ENCODE peak calls at places on chromosome 5, in eight cellular contexts. U, Q, V, A, L, D, Y and O are unnamed samples.

GRCh38 chr5:82917584-82917983 is 159.6 kb downstream of the TMEM167A start:
- DNase-seq in A (no peak), L (no peak), D (no peak), V (no peak), U (no peak), Y (no peak), Q (no peak), O (no peak)

GRCh38 chr5:172434246-172434645 is 20.1 kb downstream of the SH3PXD2B start:
- DNase-seq in D (no peak), Q (no peak), U (no peak), L (no peak), A (no peak), Y (no peak), V (no peak), O (no peak)

GRCh38 chr5:173689713-173690360 is 73.4 kb upstream of the BOD1 start:
- DNase-seq in V (no peak), L (no peak), A (peak; percentile 26), Y (peak; percentile 16), D (no peak), Q (no peak), U (no peak), O (no peak)

GRCh38 chr5:14741721-14742426 is 77.4 kb downstream of the OTULIN start:
- DNase-seq in L (no peak), A (no peak), Q (no peak), V (no peak), U (no peak), Y (no peak), D (no peak), O (no peak)

GRCh38 chr5:10530601-10531320 is 33.1 kb upstream of the ANKRD33B start:
- DNase-seq in U (no peak), Q (no peak), A (no peak), V (no peak), Y (no peak), D (no peak), L (no peak), O (no peak)

GRCh38 chr5:148972958-148973357 is 89.9 kb downstream of the SH3TC2 start:
- DNase-seq in V (no peak), Q (no peak), D (peak; percentile 50), Y (peak; percentile 83), A (peak; percentile 62), U (peak; percentile 56), L (peak; percentile 54), O (peak; percentile 87)

GRCh38 chr5:132055441-132055807 is 5.0 kb upstream of the IL3 start:
- DNase-seq in A (no peak), Q (no peak), D (no peak), Y (no peak), L (no peak), U (no peak), V (no peak), O (no peak)

GRCh38 chr5:74017112-74017511 is 391.1 kb downstream of the ARHGEF28 start:
- DNase-seq in D (no peak), V (no peak), U (no peak), Q (no peak), Y (no peak), L (peak; percentile 94), A (no peak), O (no peak)

GRCh38 chr5:157864067-157864466 is 5.1 kb upstream of the CLINT1 start:
- DNase-seq in Y (no peak), L (no peak), D (no peak), Q (peak; percentile 33), U (no peak), V (no peak), A (no peak), O (no peak)

GRCh38 chr5:108636135-108636888 is 111.4 kb upstream of the FER start:
- DNase-seq in A (no peak), D (no peak), Q (no peak), L (no peak), Y (no peak), U (no peak), V (no peak), O (no peak)
- H3K4me3 ChIP-seq in A (no peak overlapping the region), D (no peak overlapping the region), Q (no peak overlapping the region), L (no peak overlapping the region), Y (no peak overlapping the region), U (no peak overlapping the region), V (no peak overlapping the region), O (no peak overlapping the region)

GRCh38 chr5:11590475-11590874 is 313.8 kb downstream of the CTNND2 start:
- DNase-seq in Q (no peak), V (no peak), L (no peak), U (no peak), D (no peak), A (no peak), Y (no peak), O (no peak)
- TF ChIP-seq CTCF in Q (no peak), V (no peak), L (no peak), U (no peak), D (no peak), A (no peak), Y (no peak), O (no peak)

DNA sequence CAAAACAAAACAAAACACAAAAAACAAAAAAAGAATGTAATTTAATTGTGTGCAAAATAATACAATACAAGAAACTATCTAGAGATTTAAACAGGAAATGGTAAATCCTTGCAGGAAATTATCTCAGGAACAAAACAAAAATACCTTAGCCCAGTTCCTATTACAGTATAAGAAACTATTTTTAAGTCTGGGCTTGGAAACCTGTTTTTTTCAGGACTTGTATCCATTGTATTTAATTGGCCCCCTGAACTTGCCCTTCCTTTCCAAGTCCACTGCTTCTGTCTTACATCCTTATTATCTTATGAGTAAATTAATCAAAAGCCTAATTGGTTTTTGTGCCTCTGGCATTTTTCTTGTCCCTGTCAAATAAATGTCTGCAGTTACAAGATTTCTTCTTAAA is 48.5 kb downstream of the ST8SIA4 start:
- DNase-seq in A (no peak), Q (no peak), V (no peak), Y (peak; percentile 2), D (no peak), L (no peak), U (no peak), O (no peak)
- H3K4me3 ChIP-seq in A (no peak overlapping the region), Q (no peak overlapping the region), V (no peak overlapping the region), Y (no peak overlapping the region), D (no peak overlapping the region), L (no peak overlapping the region), U (no peak overlapping the region), O (no peak overlapping the region)

DNA sequence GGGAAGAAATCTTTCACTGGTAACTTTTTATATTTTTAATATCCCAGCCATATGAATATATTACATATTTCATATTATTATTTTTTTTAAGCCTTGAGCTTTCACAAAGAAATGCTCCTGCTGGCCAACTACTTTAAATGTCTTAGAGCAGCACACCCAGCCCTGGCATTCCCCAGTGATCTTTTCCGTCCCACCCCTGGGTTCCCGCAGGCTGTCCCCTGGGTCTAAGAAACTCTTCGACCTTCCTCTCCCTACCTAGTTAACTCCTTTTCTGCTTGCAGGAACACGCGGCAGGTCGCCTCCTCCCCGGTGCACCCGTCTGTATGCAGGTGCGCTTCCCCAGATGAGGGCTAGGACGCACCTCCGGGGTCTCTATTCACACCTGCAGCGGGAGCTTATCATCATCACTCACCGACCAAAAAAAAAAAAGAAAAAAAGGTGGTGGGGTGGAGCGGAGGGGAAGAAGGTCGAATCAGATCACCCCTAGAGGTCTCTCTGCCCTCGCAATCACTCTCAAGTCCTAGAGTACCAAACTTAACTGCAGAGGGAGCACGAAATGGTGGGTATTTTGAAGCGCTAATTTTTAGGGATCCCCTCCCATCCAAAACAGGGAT is 696 bp downstream of the ZFP62 start:
- DNase-seq in Q (no peak), V (peak; percentile 53), A (peak; percentile 14), L (no peak), Y (no peak), D (no peak), U (peak; percentile 60), O (peak; percentile 38)
- TF ChIP-seq CTCF in Q (peak; percentile 56), V (no peak), A (peak; percentile 11), L (no peak), Y (no peak), D (no peak), U (no peak), O (peak; percentile 39)

DNA sequence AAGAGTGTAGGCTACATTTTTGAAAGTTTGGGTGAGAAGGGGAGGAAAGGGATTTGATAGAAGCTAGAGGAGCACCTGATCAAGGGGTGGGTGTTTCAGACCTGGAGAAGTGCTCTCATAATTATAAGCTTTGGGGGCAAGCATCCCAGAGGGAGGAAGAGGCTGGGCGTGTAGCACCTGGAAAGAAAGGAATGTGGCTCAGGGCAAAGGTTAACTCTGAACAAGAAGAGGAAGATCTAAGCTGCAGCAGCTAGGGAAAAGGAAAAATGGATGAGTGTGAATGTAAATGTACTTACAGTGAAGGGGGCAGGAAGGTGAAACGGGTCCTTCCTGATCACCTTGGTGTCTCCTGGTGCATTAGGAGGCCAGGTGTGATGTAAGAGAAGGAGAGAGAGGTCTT is 49.8 kb upstream of the ANKRD55 start:
- DNase-seq in L (no peak), Y (no peak), U (no peak), D (no peak), A (no peak), Q (no peak), V (no peak), O (no peak)
- H3K4me3 ChIP-seq in L (no peak overlapping the region), Y (no peak overlapping the region), U (no peak overlapping the region), D (no peak overlapping the region), A (no peak overlapping the region), Q (no peak overlapping the region), V (no peak overlapping the region), O (no peak overlapping the region)